ENCODE peak calls at places on chromosomes 6 and 20, in seven cellular contexts. T, Q, E, O, P, Z and B are unnamed samples.

GRCh38 chr20:44610313-44610965 is 28.1 kb downstream of the PKIG start:
- DNase-seq in E (no peak), Z (no peak), P (no peak), O (no peak), T (no peak), Q (no peak), B (no peak)

GRCh38 chr20:33188421-33188820 is 20.5 kb downstream of the BPIFA2 start:
- DNase-seq in Z (no peak), Q (no peak), E (no peak), T (no peak), O (no peak), P (no peak), B (no peak)

GRCh38 chr6:142302427-142303190 is 802 bp downstream of the ADGRG6 start:
- DNase-seq in T (no peak), E (no peak), Z (no peak), P (no peak), Q (no peak), O (no peak), B (no peak)

GRCh38 chr6:7073810-7074525 is 33.8 kb upstream of the RREB1 start:
- DNase-seq in T (no peak), E (peak; percentile 66), Q (peak; percentile 30), Z (peak; percentile 45), O (no peak), P (no peak), B (peak; percentile 64)

GRCh38 chr20:50216543-50217206 is 26.0 kb downstream of the CEBPB start:
- DNase-seq in P (no peak), T (no peak), E (no peak), O (no peak), Z (no peak), Q (no peak), B (no peak)

GRCh38 chr6:43823879-43824740 is 54.1 kb downstream of the VEGFA start:
- DNase-seq in P (no peak), Q (peak; percentile 66), Z (peak; percentile 90), E (no peak), T (no peak), O (no peak), B (no peak)

GRCh38 chr6:2632943-2633584 is 117.7 kb downstream of the MYLK4 start:
- DNase-seq in P (no peak), O (no peak), Q (no peak), E (no peak), T (no peak), Z (no peak), B (no peak)

GRCh38 chr20:5833309-5833941 is 83.2 kb downstream of the SHLD1 start:
- DNase-seq in P (no peak), T (no peak), O (no peak), E (no peak), Z (no peak), Q (no peak), B (peak; percentile 15)

GRCh38 chr6:65299236-65299635 is 407.8 kb downstream of the EYS start:
- DNase-seq in T (no peak), P (no peak), E (no peak), O (no peak), Z (no peak), Q (no peak), B (peak; percentile 19)

GRCh38 chr6:70673601-70674000 is 5.9 kb downstream of the SMAP1 start:
- DNase-seq in E (no peak), O (no peak), T (no peak), Q (no peak), P (no peak), Z (no peak), B (no peak)

GRCh38 chr20:34705383-34706021 is 1.4 kb downstream of the TP53INP2 start:
- DNase-seq in Q (peak; percentile 80), P (no peak), O (no peak), Z (no peak), E (peak; percentile 67), T (no peak), B (peak; percentile 61)
- H3K4me3 ChIP-seq in Q (peak overlapping the region; percentile 81), P (peak overlapping the region; percentile 76), O (no peak overlapping the region), Z (peak overlapping the region; percentile 88), E (peak overlapping the region; percentile 69), T (peak overlapping the region; percentile 81), B (peak overlapping the region; percentile 86)

GRCh38 chr20:24908642-24909041 is 40.4 kb upstream of the CST7 start:
- DNase-seq in Z (no peak), O (no peak), T (no peak), Q (peak; percentile 3), E (no peak), P (no peak), B (no peak)
- TF ChIP-seq CTCF in Z (no peak), O (no peak), T (no peak), Q (no peak), E (no peak), P (no peak), B (no peak)

GRCh38 chr20:34762031-34762555 is 57.9 kb downstream of the TP53INP2 start:
- DNase-seq in O (no peak), E (no peak), T (no peak), P (no peak), Q (no peak), Z (no peak), B (no peak)
- H3K36me3 ChIP-seq in O (no peaks in the 10 kb centered on the region), E (no peaks in the 10 kb centered on the region), T (peaks cover 3% of the 10 kb centered on the region), P (peaks cover 53% of the 10 kb centered on the region), Q (peaks cover 11% of the 10 kb centered on the region), Z (peaks cover 38% of the 10 kb centered on the region), B (peaks cover 100% of the 10 kb centered on the region)

DNA sequence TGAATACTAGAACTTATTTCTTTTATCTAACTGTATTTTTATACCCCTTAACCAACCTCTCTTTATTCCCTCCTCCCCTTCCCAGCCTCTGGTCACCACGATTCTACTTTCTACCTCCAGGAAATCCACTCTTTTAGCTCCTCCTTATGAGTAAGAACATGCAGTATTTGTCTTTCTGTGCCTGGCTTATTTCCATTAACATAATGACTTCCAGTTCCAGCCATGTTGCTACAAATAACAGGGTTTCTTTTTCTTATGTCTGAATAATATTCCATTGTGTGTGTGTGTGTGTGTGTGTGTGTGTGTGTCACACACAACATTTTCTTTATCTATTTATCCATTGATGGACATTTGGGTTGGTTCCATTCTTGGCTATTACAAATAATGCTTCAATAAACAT is 152.3 kb upstream of the OLIG3 start:
- DNase-seq in Z (no peak), P (no peak), O (no peak), Q (no peak), T (no peak), E (no peak), B (no peak)
- H3K4me3 ChIP-seq in Z (no peak overlapping the region), P (no peak overlapping the region), O (no peak overlapping the region), Q (no peak overlapping the region), T (no peak overlapping the region), E (no peak overlapping the region), B (no peak overlapping the region)

GRCh38 chr6:125363360-125364121 is 61.8 kb upstream of the HDDC2 start:
- DNase-seq in Q (no peak), Z (no peak), O (peak; percentile 35), E (peak; percentile 22), P (peak; percentile 75), T (peak; percentile 76), B (peak; percentile 88)
- TF ChIP-seq CTCF in Q (no peak), Z (no peak), O (no peak), E (no peak), P (no peak), T (no peak), B (no peak)

GRCh38 chr20:3759884-3760283 is 7.7 kb downstream of the ADISSP start:
- DNase-seq in O (no peak), E (no peak), T (no peak), Z (no peak), P (no peak), Q (no peak), B (no peak)
- H3K36me3 ChIP-seq in O (no peaks in the 10 kb centered on the region), E (no peaks in the 10 kb centered on the region), T (no peaks in the 10 kb centered on the region), Z (no peaks in the 10 kb centered on the region), P (no peaks in the 10 kb centered on the region), Q (no peaks in the 10 kb centered on the region), B (peaks cover 4% of the 10 kb centered on the region)

DNA sequence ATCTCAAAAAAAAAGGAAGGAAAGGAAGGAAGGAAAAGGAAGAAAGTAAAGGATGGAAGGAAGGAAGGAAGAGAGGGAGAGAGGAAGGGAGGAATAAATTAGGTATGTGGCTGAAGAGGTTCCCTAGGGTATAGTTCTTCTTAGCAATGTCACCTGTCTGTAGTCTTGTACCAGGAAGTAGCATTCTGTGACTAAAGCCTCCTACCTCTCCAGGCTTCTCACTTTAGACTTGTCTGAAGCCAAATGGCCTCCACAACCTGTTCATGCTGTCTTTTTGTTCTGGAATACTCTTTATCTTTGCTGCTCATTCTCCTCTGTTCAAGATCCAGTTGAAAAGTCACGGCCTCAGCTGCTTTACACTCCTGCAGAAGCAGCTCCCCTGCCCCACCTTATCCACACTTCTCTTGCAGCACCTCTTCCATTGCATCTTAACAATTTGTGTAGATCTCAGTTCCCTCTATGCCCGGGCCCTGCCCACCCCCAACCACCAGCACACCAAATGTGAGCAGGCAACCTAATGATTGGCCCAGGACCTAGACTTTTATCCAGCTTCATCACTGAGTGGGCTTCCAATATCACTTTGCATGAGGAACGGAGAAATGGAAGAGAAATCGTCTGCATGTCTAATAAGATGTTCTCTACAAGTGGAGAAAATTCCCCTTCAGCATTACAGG is 19.1 kb downstream of the GCNT2 start:
- DNase-seq in Q (no peak), T (no peak), O (no peak), E (no peak), Z (no peak), P (no peak), B (no peak)
- H3K4me3 ChIP-seq in Q (no peak overlapping the region), T (no peak overlapping the region), O (no peak overlapping the region), E (no peak overlapping the region), Z (no peak overlapping the region), P (no peak overlapping the region), B (no peak overlapping the region)